ENCODE peak calls at places on chromosomes 13 and 19, in eight cellular contexts. Q, Y, P, Z, W, M, T and G are unnamed samples.

GRCh38 chr19:35070471-35070870 is 28.9 kb downstream of the HPN start:
- DNase-seq in Q (no peak), Y (no peak), P (no peak), Z (no peak), W (no peak), M (no peak), T (no peak), G (no peak)

GRCh38 chr13:37708101-37708500 is 109.5 kb upstream of the POSTN start:
- DNase-seq in Q (no peak), Y (no peak), P (no peak), Z (no peak), W (no peak), M (no peak), T (no peak), G (no peak)

GRCh38 chr19:2015611-2015950 is at the start of gene BTBD2:
- DNase-seq in Q (peak), Y (peak), P (peak), Z (peak), W (no peak), M (peak), T (peak), G (peak)

GRCh38 chr13:113547248-113547971 is 37.1 kb upstream of the TFDP1 start:
- DNase-seq in Q (no peak), Y (no peak), P (no peak), Z (no peak), W (peak), M (peak), T (peak), G (peak)

GRCh38 chr13:91576590-91576989 is 178.2 kb downstream of the GPC5 start:
- DNase-seq in Q (peak), Y (no peak), P (no peak), Z (no peak), W (no peak), M (no peak), T (no peak), G (no peak)

GRCh38 chr13:30148171-30148754 is 159.1 kb downstream of the KATNAL1 start:
- DNase-seq in Q (no peak), Y (no peak), P (no peak), Z (no peak), W (no peak), M (no peak), T (no peak), G (no peak)

GRCh38 chr19:50154529-50154928 is 8.6 kb downstream of the IZUMO2 start:
- DNase-seq in Q (no peak), Y (no peak), P (no peak), Z (no peak), W (no peak), M (no peak), T (no peak), G (no peak)

GRCh38 chr13:110179116-110179857 is 127.7 kb downstream of the COL4A1 start:
- DNase-seq in Q (no peak), Y (no peak), P (no peak), Z (no peak), W (no peak), M (no peak), T (no peak), G (no peak)

GRCh38 chr19:3005345-3005744 is 23.7 kb downstream of the TLE2 start:
- DNase-seq in Q (no peak), Y (no peak), P (no peak), Z (no peak), W (no peak), M (no peak), T (no peak), G (no peak)

GRCh38 chr13:97967948-97968347 is 14.5 kb downstream of the IPO5 start:
- DNase-seq in Q (no peak), Y (no peak), P (no peak), Z (no peak), W (no peak), M (peak), T (no peak), G (no peak)

GRCh38 chr19:30060872-30061556 is 119.0 kb downstream of the URI1 start:
- DNase-seq in Q (no peak), Y (no peak), P (no peak), Z (no peak), W (no peak), M (no peak), T (no peak), G (no peak)

GRCh38 chr13:75447493-75447892 is 34.5 kb downstream of the TBC1D4 start:
- DNase-seq in Q (no peak), Y (no peak), P (no peak), Z (no peak), W (no peak), M (no peak), T (no peak), G (no peak)

GRCh38 chr19:44876930-44877530 is 14.0 kb upstream of the TOMM40 start:
- DNase-seq in Q (no peak), Y (no peak), P (no peak), Z (no peak), W (no peak), M (no peak), T (no peak), G (no peak)

GRCh38 chr19:14554382-14554812 is 17.5 kb downstream of the NDUFB7 start:
- DNase-seq in Q (peak), Y (no peak), P (no peak), Z (no peak), W (no peak), M (no peak), T (no peak), G (no peak)
- TF ChIP-seq CTCF in Q (peak), Y (no peak), P (no peak), Z (peak), W (no peak), M (no peak), T (no peak), G (no peak)

DNA sequence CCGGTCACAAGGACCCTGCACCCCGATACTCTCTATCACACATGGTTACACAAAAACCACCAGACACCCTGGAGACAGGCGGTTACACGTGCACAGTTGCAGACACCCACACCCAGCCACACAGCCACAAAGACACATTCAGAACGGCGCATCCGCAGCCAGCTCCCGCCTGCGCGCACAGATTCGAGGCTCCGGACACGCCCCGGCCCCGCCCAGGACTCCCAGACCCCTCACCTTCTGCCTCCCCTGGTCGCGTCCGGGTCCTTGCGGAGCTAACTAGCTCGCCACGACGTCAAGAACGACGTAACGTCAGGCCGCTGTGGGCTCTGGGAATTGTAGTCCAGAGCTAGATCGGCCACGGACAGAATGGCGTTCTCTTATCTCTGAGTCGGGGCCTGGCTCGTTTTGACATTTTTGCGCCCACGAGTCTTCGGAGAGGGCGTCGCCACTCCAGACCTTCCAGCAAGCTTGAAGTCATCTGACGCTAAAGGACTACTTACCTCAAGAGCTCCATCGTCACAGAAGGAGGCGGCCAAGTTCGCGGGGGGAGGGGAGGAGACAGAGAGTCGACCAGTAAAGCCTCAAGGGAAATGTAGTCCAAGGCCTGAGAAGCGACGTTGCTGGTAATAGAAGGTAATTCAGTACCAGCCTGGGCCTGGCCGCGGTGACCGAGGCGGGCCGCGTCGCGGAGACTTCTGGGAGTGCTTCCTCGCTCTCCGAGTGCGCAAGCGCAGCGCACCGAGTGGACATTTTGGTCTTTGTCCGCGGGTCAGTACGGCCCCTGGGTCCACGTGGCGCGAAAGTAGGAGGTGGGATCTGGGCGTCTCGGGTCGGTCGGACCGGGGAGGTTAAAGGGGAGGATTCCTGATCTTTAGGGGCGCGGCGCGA is at the start of the genes ZNF146 and ZNF565:
- DNase-seq in Q (peak), Y (peak), P (peak), Z (peak), W (peak), M (peak), T (peak), G (peak)
- TF ChIP-seq CTCF in Q (no peak), Y (no peak), P (no peak), Z (no peak), W (no peak), M (no peak), T (no peak), G (no peak)

GRCh38 chr13:52195052-52195837 is 35.8 kb upstream of the NEK3 start:
- DNase-seq in Q (no peak), Y (peak), P (no peak), Z (peak), W (no peak), M (peak), T (peak), G (peak)
- TF ChIP-seq CTCF in Q (no peak), Y (no peak), P (no peak), Z (no peak), W (no peak), M (peak), T (no peak), G (no peak)

DNA sequence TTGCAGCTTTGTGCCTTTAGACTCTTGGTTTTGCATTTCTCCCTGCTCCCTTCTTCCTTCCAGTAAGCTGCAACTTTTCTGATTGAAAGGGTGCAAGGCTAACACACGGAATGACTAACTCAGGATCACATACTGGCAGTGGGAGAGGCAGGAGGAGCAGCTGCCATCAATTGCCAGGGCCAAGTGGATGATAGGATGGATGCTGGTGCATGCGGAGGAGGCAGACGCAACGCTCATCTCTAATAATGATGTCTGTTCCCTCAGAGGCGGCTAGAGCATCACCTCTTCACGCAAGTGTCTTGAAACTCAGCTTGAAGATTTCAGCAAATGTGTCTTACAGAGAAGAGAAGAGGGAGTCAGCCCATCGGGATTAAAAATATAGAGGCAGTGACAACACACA is 49.5 kb upstream of the TPM4 start:
- DNase-seq in Q (no peak), Y (no peak), P (no peak), Z (no peak), W (no peak), M (peak), T (no peak), G (no peak)
- TF ChIP-seq CTCF in Q (no peak), Y (no peak), P (no peak), Z (no peak), W (no peak), M (no peak), T (no peak), G (no peak)

GRCh38 chr19:51688665-51689571 is 4.2 kb upstream of the SPACA6 start:
- DNase-seq in Q (peak), Y (peak), P (peak), Z (peak), W (peak), M (peak), T (peak), G (peak)
- TF ChIP-seq CTCF in Q (no peak), Y (no peak), P (no peak), Z (no peak), W (no peak), M (no peak), T (no peak), G (no peak)